ENCODE peak calls at places on chromosomes 11 and 22, in four cellular contexts. P, H, A and I are unnamed samples.

GRCh38 chr22:24928322-24928721 is 18.2 kb downstream of the LHFPL7 start:
- DNase-seq in P (no peak), H (no peak), A (no peak), I (no peak)

GRCh38 chr11:34242037-34242625 is 115.7 kb downstream of the ABTB2 start:
- DNase-seq in P (no peak), H (no peak), A (peak; percentile 42), I (no peak)

GRCh38 chr22:30325724-30326703 is 727 bp downstream of the TBC1D10A start:
- DNase-seq in P (no peak), H (peak; percentile 35), A (no peak), I (peak; percentile 77)

GRCh38 chr22:38935023-38935422 is 22.4 kb upstream of the APOBEC3A start:
- DNase-seq in P (peak; percentile 76), H (peak; percentile 64), A (no peak), I (peak; percentile 100)

GRCh38 chr11:636511-637332 is at the start of gene DRD4:
- DNase-seq in P (no peak), H (no peak), A (peak; percentile 37), I (peak; percentile 43)

GRCh38 chr22:24601217-24602104 is 1.5 kb upstream of the GGT1 start:
- DNase-seq in P (no peak), H (no peak), A (no peak), I (peak; percentile 93)

GRCh38 chr11:45900916-45901617 is 6.0 kb downstream of the FREY1 start:
- DNase-seq in P (no peak), H (peak; percentile 30), A (no peak), I (no peak)

GRCh38 chr11:32109596-32109995 is 18.7 kb downstream of the RCN1 start:
- DNase-seq in P (peak; percentile 10), H (no peak), A (no peak), I (no peak)

GRCh38 chr22:49950396-49950994 is 10.1 kb upstream of the PIM3 start:
- DNase-seq in P (no peak), H (no peak), A (no peak), I (no peak)

GRCh38 chr11:75734491-75735180 is 17.0 kb downstream of the MOGAT2 start:
- DNase-seq in P (peak; percentile 46), H (no peak), A (no peak), I (peak; percentile 64)

GRCh38 chr11:34161812-34162506 is 56.5 kb downstream of the NAT10 start:
- DNase-seq in P (peak; percentile 65), H (no peak), A (peak; percentile 20), I (no peak)

GRCh38 chr11:122746050-122746478 is 90.5 kb downstream of the UBASH3B start:
- DNase-seq in P (no peak), H (no peak), A (no peak), I (no peak)

GRCh38 chr22:49966041-49966715 is 5.6 kb downstream of the PIM3 start:
- DNase-seq in P (no peak), H (no peak), A (no peak), I (peak; percentile 46)

GRCh38 chr22:20550851-20551744 is 43.7 kb downstream of the MED15 start:
- DNase-seq in P (no peak), H (peak; percentile 33), A (peak; percentile 78), I (no peak)

GRCh38 chr11:2686360-2687222 is 13.2 kb downstream of the KCNQ1OT1 start:
- DNase-seq in P (no peak), H (no peak), A (no peak), I (no peak)

GRCh38 chr11:19552100-19552499 is 160.5 kb upstream of the NAV2 start:
- DNase-seq in P (no peak), H (no peak), A (no peak), I (no peak)

GRCh38 chr22:39117585-39118191 is 20.6 kb downstream of the APOBEC3H start:
- DNase-seq in P (peak; percentile 61), H (peak; percentile 32), A (peak; percentile 49), I (no peak)

GRCh38 chr22:22555596-22555995 is 3.5 kb downstream of the PRAME start:
- DNase-seq in P (no peak), H (no peak), A (no peak), I (no peak)

GRCh38 chr11:119432484-119433368 is 9.8 kb upstream of the THY1 start:
- DNase-seq in P (peak; percentile 68), H (no peak), A (peak; percentile 77), I (no peak)

GRCh38 chr11:1953489-1954284 is 6.6 kb downstream of the MRPL23 start:
- DNase-seq in P (no peak), H (peak; percentile 19), A (no peak), I (peak; percentile 3)

GRCh38 chr22:33687464-33687863 is 232.8 kb downstream of the LARGE1 start:
- DNase-seq in P (no peak), H (no peak), A (no peak), I (no peak)

GRCh38 chr11:36105743-36106581 is 162.1 kb downstream of the LDLRAD3 start:
- DNase-seq in P (no peak), H (no peak), A (no peak), I (no peak)

GRCh38 chr11:81644239-81644840 is 1089.3 kb downstream of the FAM181B start:
- DNase-seq in P (peak; percentile 67), H (no peak), A (peak; percentile 23), I (no peak)

GRCh38 chr11:75527938-75528845 is 2.5 kb upstream of the GDPD5 start:
- DNase-seq in P (no peak), H (no peak), A (no peak), I (no peak)

GRCh38 chr11:60931897-60932296 is 7.6 kb downstream of the TMEM132A start:
- DNase-seq in P (no peak), H (no peak), A (no peak), I (no peak)

GRCh38 chr11:104000798-104001197 is 35.6 kb upstream of the DDI1 start:
- DNase-seq in P (no peak), H (no peak), A (peak; percentile 67), I (no peak)

GRCh38 chr11:116500002-116500832 is 272.6 kb downstream of the BUD13 start:
- DNase-seq in P (no peak), H (no peak), A (no peak), I (no peak)

GRCh38 chr11:61104963-61105362 is 2.7 kb downstream of the CD5 start:
- DNase-seq in P (no peak), H (no peak), A (no peak), I (no peak)

GRCh38 chr22:50473088-50473487 is 1.7 kb downstream of the SBF1 start:
- DNase-seq in P (peak; percentile 36), H (no peak), A (no peak), I (peak; percentile 58)

GRCh38 chr11:15816996-15817395 is 539.4 kb downstream of the SOX6 start:
- DNase-seq in P (no peak), H (no peak), A (peak; percentile 28), I (no peak)

GRCh38 chr11:15818132-15818842 is 538.1 kb downstream of the SOX6 start:
- DNase-seq in P (no peak), H (peak; percentile 30), A (no peak), I (peak; percentile 36)

GRCh38 chr11:15824060-15824459 is 532.3 kb downstream of the SOX6 start:
- DNase-seq in P (no peak), H (no peak), A (peak; percentile 77), I (no peak)

GRCh38 chr11:15819679-15820286 is 536.6 kb downstream of the SOX6 start:
- DNase-seq in P (peak; percentile 52), H (peak; percentile 79), A (peak; percentile 19), I (peak; percentile 91)

GRCh38 chr11:15821471-15821870 is 534.9 kb downstream of the SOX6 start:
- DNase-seq in P (no peak), H (no peak), A (peak; percentile 52), I (no peak)
- H3K4me3 ChIP-seq in P (no peak overlapping the region), H (no peak overlapping the region), A (no peak overlapping the region), I (no peak overlapping the region)

DNA sequence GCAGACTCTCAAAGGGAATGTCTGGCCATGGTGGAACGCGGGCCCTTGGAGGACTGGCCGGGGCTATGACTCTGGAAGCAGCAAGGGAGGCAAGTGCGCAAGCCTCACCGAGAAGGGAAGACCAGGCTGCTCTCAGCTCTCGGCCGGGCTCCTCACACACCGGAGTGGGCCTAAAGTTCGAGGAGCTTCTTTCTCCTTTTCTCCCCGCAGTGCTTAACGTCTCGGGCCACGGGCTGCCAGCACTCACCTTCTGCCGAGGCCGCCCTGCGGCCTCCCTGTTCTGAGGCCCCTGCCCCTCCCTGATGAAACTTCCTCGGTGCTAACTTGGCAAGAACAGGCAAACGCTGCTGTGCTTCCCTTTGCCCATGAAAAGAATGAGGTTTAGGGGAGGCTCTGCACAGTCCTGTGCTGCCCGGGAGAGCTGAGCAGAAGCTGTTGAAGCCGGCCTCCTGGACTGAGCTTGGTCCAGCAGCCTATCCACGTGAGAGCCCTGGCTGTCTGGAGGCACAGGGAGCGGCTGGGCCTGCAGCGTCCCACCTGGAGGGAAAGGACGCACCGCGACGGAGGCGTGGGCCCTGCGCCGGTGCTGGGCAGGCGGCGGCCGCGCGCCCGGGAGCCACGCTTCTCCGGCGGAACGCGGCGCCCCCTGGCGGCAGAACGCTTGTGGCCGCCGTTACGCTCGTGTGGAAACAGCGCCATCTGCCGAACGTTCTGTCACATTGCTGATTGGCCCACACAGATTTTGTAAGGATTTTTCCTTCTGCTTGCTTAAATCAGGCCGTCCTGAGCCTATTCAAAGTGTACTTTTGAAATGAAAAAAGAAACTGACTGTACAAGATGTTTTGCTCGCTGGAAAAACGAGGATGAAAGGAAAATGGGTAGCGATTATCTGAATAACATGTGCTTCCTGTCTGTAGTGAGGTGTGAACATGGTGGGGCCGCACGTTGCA is 65.0 kb upstream of the TMEM45B start:
- DNase-seq in P (peak; percentile 89), H (peak; percentile 57), A (peak; percentile 67), I (peak; percentile 77)
- TF ChIP-seq CTCF in P (peak; percentile 98), H (peak; percentile 99), A (peak; percentile 100), I (peak; percentile 98)

GRCh38 chr11:22467248-22467647 is 129.1 kb downstream of the SLC17A6 start:
- DNase-seq in P (no peak), H (no peak), A (peak; percentile 54), I (no peak)
- H3K4me1 ChIP-seq in P (no peaks in the 10 kb centered on the region), H (no peaks in the 10 kb centered on the region), A (peaks cover 4% of the 10 kb centered on the region), I (no peaks in the 10 kb centered on the region)

GRCh38 chr11:13429288-13429687 is 33.7 kb downstream of the BTBD10 start:
- DNase-seq in P (no peak), H (no peak), A (no peak), I (no peak)

GRCh38 chr11:13423372-13423771 is 39.6 kb downstream of the BTBD10 start:
- DNase-seq in P (peak; percentile 62), H (no peak), A (no peak), I (no peak)

GRCh38 chr11:13433437-13433836 is 29.6 kb downstream of the BTBD10 start:
- DNase-seq in P (no peak), H (no peak), A (no peak), I (no peak)

GRCh38 chr11:13429836-13430235 is 33.2 kb downstream of the BTBD10 start:
- DNase-seq in P (no peak), H (no peak), A (no peak), I (no peak)

DNA sequence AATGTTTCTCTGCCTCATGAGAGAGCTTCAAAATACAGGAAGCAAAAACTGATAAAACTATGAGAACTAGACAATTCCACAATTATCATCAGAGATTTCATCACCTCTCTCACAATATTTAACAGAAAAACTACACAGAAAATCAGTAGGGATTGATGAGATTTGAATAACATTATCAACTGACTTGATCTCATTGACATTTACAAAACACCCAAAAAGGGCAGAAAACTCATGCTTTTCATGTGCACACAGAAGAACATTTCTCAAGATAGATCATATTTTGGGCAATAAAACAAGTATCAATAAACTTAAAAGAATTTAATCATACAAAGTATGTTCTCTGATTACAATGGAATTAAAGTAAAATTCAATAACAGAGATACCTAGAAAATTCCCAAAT is 35.6 kb downstream of the BTBD10 start:
- DNase-seq in P (no peak), H (no peak), A (no peak), I (no peak)
- H3K4me3 ChIP-seq in P (no peak overlapping the region), H (no peak overlapping the region), A (no peak overlapping the region), I (no peak overlapping the region)

GRCh38 chr11:7413961-7414728 is 71.2 kb upstream of the OLFML1 start:
- DNase-seq in P (peak; percentile 83), H (no peak), A (no peak), I (no peak)
- TF ChIP-seq CTCF in P (no peak), H (no peak), A (no peak), I (no peak)

GRCh38 chr11:114073506-114074381 is 14.2 kb downstream of the ZBTB16 start:
- DNase-seq in P (no peak), H (no peak), A (no peak), I (no peak)
- H3K4me1 ChIP-seq in P (no peaks in the 10 kb centered on the region), H (peaks cover 97% of the 10 kb centered on the region), A (no peaks in the 10 kb centered on the region), I (peaks cover 22% of the 10 kb centered on the region)